ENCODE peak calls at places on chromosomes 5 and 9, in ten cellular contexts. A is colonic mucosa; W is CD8-positive, alpha-beta T cell; X is dorsolateral prefrontal cortex; N is pancreas; T is psoas muscle; Z is left ventricle myocardium inferior; K is heart right ventricle; C is cardiac muscle cell; U is H9. H is an unnamed sample.

GRCh38 chr5:68848086-68848485 is 245.7 kb upstream of the SLC30A5 start:
- DNase-seq in A (no peak), W (no peak), X (no peak), N (no peak), T (no peak), Z (no peak), K (no peak), C (no peak), U (no peak), H (peak)

GRCh38 chr9:83688921-83689320 is 18.8 kb downstream of the UBQLN1 start:
- DNase-seq in A (no peak), W (no peak), X (no peak), N (no peak), T (no peak), Z (no peak), K (no peak), C (no peak), U (no peak), H (no peak)

GRCh38 chr5:178297751-178298150 is 65.1 kb upstream of the PHYKPL start:
- DNase-seq in A (no peak), W (no peak), X (no peak), N (no peak), T (peak), Z (no peak), K (peak), C (no peak), U (no peak), H (no peak)

GRCh38 chr5:15683332-15683731 is 183.4 kb downstream of the FBXL7 start:
- DNase-seq in A (peak), W (no peak), X (no peak), N (no peak), T (no peak), Z (no peak), K (peak), C (peak), U (peak), H (no peak)

GRCh38 chr5:88686077-88686541 is 196.9 kb downstream of the MEF2C start:
- DNase-seq in A (no peak), W (no peak), X (no peak), N (no peak), T (no peak), Z (no peak), K (no peak), C (no peak), U (no peak), H (no peak)

GRCh38 chr9:27292646-27293045 is 4.3 kb downstream of the EQTN start:
- DNase-seq in A (no peak), W (no peak), X (no peak), N (no peak), T (peak), Z (no peak), K (no peak), C (peak), U (no peak), H (no peak)

GRCh38 chr5:3186711-3187450 is 408.8 kb upstream of the IRX1 start:
- DNase-seq in A (no peak), W (no peak), X (no peak), N (no peak), T (no peak), Z (no peak), K (no peak), C (no peak), U (no peak), H (no peak)

GRCh38 chr9:108259917-108260675 is 595.7 kb downstream of the ACTL7B start:
- DNase-seq in A (no peak), W (no peak), X (no peak), N (no peak), T (no peak), Z (no peak), K (no peak), C (no peak), U (no peak), H (peak)

GRCh38 chr5:32713396-32714381 is 2.6 kb downstream of the NPR3 start:
- DNase-seq in A (no peak), W (no peak), X (no peak), N (no peak), T (peak), Z (peak), K (peak), C (peak), U (peak), H (peak)

GRCh38 chr9:27610622-27611021 is 37.3 kb upstream of the C9orf72 start:
- DNase-seq in A (no peak), W (no peak), X (no peak), N (no peak), T (no peak), Z (no peak), K (no peak), C (no peak), U (no peak), H (no peak)

GRCh38 chr5:82798676-82799075 is 278.5 kb downstream of the TMEM167A start:
- DNase-seq in A (no peak), W (no peak), X (no peak), N (no peak), T (no peak), Z (no peak), K (no peak), C (no peak), U (no peak), H (no peak)
- TF ChIP-seq CTCF in A (no peak), W (no peak), X (no peak), N (no peak), T (no peak), Z (no peak), K (no peak), C (no peak), U (no peak), H (no peak)

DNA sequence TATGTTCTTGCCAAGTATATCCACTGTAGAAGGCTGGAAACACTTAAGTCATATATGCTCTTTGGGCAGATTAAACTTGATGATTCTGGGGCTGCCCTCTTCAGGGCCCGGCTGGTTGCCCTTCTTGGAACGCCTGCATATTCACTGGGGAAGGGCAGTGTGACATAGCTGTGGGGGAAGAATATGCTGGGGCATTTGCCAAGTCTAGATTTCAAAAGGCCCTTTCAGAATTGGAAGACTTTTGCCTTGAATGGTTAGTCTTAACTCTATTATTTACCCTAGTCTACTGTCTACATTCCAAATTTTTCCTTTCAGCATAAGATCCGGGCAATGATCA is 161.2 kb upstream of the PITX1 start:
- DNase-seq in A (no peak), W (no peak), X (no peak), N (no peak), T (no peak), Z (no peak), K (no peak), C (peak), U (no peak), H (no peak)
- H3K27ac ChIP-seq in A (no peak), W (no peak), X (no peak), N (no peak), T (no peak), Z (no peak), K (no peak), C (no peak), U (no peak), H (peak)

DNA sequence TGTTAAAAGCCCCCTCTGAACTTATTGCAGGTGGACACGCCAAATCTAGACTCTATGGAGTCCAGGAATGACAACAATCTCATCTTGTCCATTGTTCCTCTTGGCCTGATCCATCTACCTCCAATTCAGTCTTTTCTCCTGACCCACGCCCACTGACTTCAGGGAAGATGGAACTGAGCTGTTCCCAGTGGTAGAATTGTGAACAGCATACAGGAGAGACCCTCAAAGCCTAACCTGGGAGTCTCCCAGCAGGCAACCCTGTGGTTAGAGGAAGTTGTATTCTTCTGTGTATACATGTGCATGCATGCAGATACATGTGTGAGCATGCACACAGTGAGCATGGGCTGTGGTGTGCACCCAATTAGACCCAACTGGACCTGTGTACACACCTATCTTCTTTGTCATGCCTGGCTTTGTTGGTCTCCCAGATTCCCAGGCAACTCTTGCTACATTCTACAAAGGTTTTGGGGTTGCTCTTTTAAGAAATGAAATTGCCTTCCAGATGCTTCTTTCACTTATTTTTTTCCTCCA is 286.0 kb downstream of the ZSWIM6 start:
- DNase-seq in A (no peak), W (no peak), X (no peak), N (no peak), T (no peak), Z (no peak), K (no peak), C (no peak), U (no peak), H (no peak)
- TF ChIP-seq CTCF in A (no peak), W (no peak), X (no peak), N (no peak), T (no peak), Z (no peak), K (no peak), C (no peak), U (peak), H (no peak)

GRCh38 chr5:113807384-113808053 is 294.0 kb downstream of the YTHDC2 start:
- DNase-seq in A (peak), W (no peak), X (peak), N (no peak), T (no peak), Z (no peak), K (no peak), C (peak), U (no peak), H (no peak)
- H3K27ac ChIP-seq in A (no peak), W (no peak), X (no peak), N (no peak), T (no peak), Z (peak), K (no peak), C (peak), U (no peak), H (no peak)

GRCh38 chr9:94725293-94725692 is 1.2 kb upstream of the AOPEP start:
- DNase-seq in A (no peak), W (no peak), X (no peak), N (no peak), T (no peak), Z (no peak), K (no peak), C (no peak), U (no peak), H (no peak)
- TF ChIP-seq CTCF in A (no peak), W (no peak), X (no peak), N (no peak), T (no peak), Z (no peak), K (no peak), C (no peak), U (no peak), H (no peak)